ENCODE peak calls at places on chromosome 15, in seven cellular contexts. K, J, F, Q, C, H and N are unnamed samples.

GRCh38 chr15:92097473-92098178 is 244.1 kb downstream of the SLCO3A1 start:
- DNase-seq in C (peak), Q (peak), J (peak), K (peak), H (peak), F (no peak), N (no peak)

GRCh38 chr15:61382927-61383326 is 153.8 kb upstream of the RORA start:
- DNase-seq in F (no peak), J (no peak), H (no peak), K (no peak), Q (peak), C (no peak), N (no peak)

GRCh38 chr15:73755481-73755880 is 2.3 kb upstream of the INSYN1 start:
- DNase-seq in J (no peak), C (no peak), Q (no peak), F (no peak), H (no peak), K (no peak), N (no peak)

GRCh38 chr15:49843725-49844124 is 222.9 kb downstream of the DTWD1 start:
- DNase-seq in K (no peak), Q (peak), J (no peak), F (no peak), H (no peak), C (no peak), N (no peak)

GRCh38 chr15:45948226-45948625 is 313.4 kb downstream of the SQOR start:
- DNase-seq in J (no peak), H (no peak), K (no peak), C (no peak), F (no peak), Q (no peak), N (no peak)

GRCh38 chr15:58864602-58865419 is 68.7 kb downstream of the SLTM start:
- DNase-seq in J (no peak), H (no peak), Q (peak), F (peak), K (no peak), C (peak), N (no peak)

GRCh38 chr15:25716414-25717102 is 146.6 kb downstream of the ATP10A start:
- DNase-seq in K (no peak), Q (no peak), H (no peak), F (no peak), J (no peak), C (no peak), N (no peak)

GRCh38 chr15:40336129-40337122 is 4.3 kb downstream of the CCDC9B start:
- DNase-seq in H (no peak), F (no peak), Q (no peak), C (peak), J (no peak), K (no peak), N (no peak)

GRCh38 chr15:80834906-80835305 is 55.7 kb downstream of the CEMIP start:
- DNase-seq in J (no peak), H (no peak), Q (no peak), C (no peak), K (no peak), F (no peak), N (no peak)

GRCh38 chr15:99163271-99164062 is 58.6 kb downstream of the SYNM start:
- DNase-seq in C (no peak), J (no peak), Q (peak), K (no peak), F (no peak), H (no peak), N (no peak)

GRCh38 chr15:90667063-90667754 is 49.9 kb upstream of the BLM start:
- DNase-seq in K (no peak), H (no peak), F (no peak), C (no peak), Q (no peak), J (no peak), N (no peak)

GRCh38 chr15:74222705-74223104 is 13.4 kb upstream of the CCDC33 start:
- DNase-seq in K (no peak), J (no peak), F (no peak), Q (no peak), H (no peak), C (no peak), N (no peak)

GRCh38 chr15:85792102-85792731 is 2.5 kb downstream of the KLHL25 start:
- DNase-seq in J (no peak), K (no peak), C (no peak), F (no peak), Q (no peak), H (no peak), N (no peak)

GRCh38 chr15:65204236-65204930 is 6.9 kb downstream of the CILP start:
- DNase-seq in J (no peak), K (no peak), H (no peak), C (no peak), Q (no peak), F (no peak), N (no peak)

GRCh38 chr15:85621096-85621495 is 173.6 kb downstream of the KLHL25 start:
- DNase-seq in C (no peak), H (no peak), K (no peak), Q (no peak), F (no peak), J (no peak), N (no peak)

GRCh38 chr15:45097466-45097865 is 16.5 kb downstream of the DUOX2 start:
- DNase-seq in C (no peak), Q (no peak), H (no peak), J (no peak), K (no peak), F (no peak), N (no peak)

GRCh38 chr15:37698679-37699078 is 235.8 kb upstream of the TMCO5A start:
- DNase-seq in Q (peak), H (no peak), F (no peak), K (no peak), J (no peak), C (no peak), N (no peak)

GRCh38 chr15:91752081-91752810 is 101.3 kb upstream of the SLCO3A1 start:
- DNase-seq in Q (no peak), J (no peak), K (no peak), F (no peak), H (no peak), C (no peak), N (no peak)

GRCh38 chr15:58147151-58147550 is 9.0 kb downstream of the AQP9 start:
- DNase-seq in J (no peak), Q (no peak), F (no peak), C (no peak), H (no peak), K (no peak), N (no peak)

GRCh38 chr15:90021108-90021507 is 20.0 kb downstream of the ZNF710 start:
- DNase-seq in J (no peak), K (no peak), H (no peak), C (no peak), Q (no peak), F (no peak), N (no peak)

GRCh38 chr15:27865323-27865922 is 233.7 kb downstream of the OCA2 start:
- DNase-seq in F (no peak), H (no peak), C (no peak), Q (no peak), J (no peak), K (no peak), N (no peak)

GRCh38 chr15:61459785-61460707 is 230.9 kb upstream of the RORA start:
- DNase-seq in K (no peak), C (no peak), H (no peak), J (no peak), Q (peak), F (no peak), N (no peak)

GRCh38 chr15:35980719-35981118 is 434.8 kb upstream of the DPH6 start:
- DNase-seq in K (no peak), Q (peak), C (no peak), J (no peak), H (no peak), F (no peak), N (no peak)

GRCh38 chr15:101049282-101049681 is 130.1 kb downstream of the LRRK1 start:
- DNase-seq in F (no peak), C (no peak), H (no peak), J (no peak), K (no peak), Q (no peak), N (no peak)

GRCh38 chr15:59247364-59247763 is 40.7 kb downstream of the LDHAL6B start:
- DNase-seq in J (peak), H (peak), K (peak), F (peak), C (peak), Q (peak), N (peak)

GRCh38 chr15:71294636-71295241 is 179.5 kb downstream of the THSD4 start:
- DNase-seq in F (no peak), H (no peak), J (no peak), C (no peak), Q (peak), K (peak), N (peak)

GRCh38 chr15:64444836-64445235 is 15.5 kb upstream of the ZNF609 start:
- DNase-seq in K (no peak), H (no peak), Q (no peak), F (no peak), J (no peak), C (no peak), N (no peak)

GRCh38 chr15:76996526-76997401 is 1.8 kb downstream of the PSTPIP1 start:
- DNase-seq in J (no peak), C (no peak), K (no peak), Q (no peak), H (peak), F (no peak), N (no peak)

GRCh38 chr15:92277776-92278175 is 115.9 kb upstream of the ST8SIA2 start:
- DNase-seq in K (no peak), J (peak), F (no peak), C (no peak), H (no peak), Q (peak), N (no peak)

GRCh38 chr15:67107014-67107812 is 41.8 kb downstream of the SMAD3 start:
- DNase-seq in Q (peak), J (no peak), F (peak), K (peak), C (no peak), H (no peak), N (peak)

GRCh38 chr15:64456634-64457108 is 3.7 kb upstream of the ZNF609 start:
- DNase-seq in F (no peak), K (no peak), C (no peak), Q (peak), H (no peak), J (no peak), N (no peak)

GRCh38 chr15:99453646-99454045 is 112.1 kb upstream of the MEF2A start:
- DNase-seq in J (no peak), F (no peak), C (no peak), H (no peak), K (no peak), Q (no peak), N (no peak)